ENCODE peak calls at places on chromosome 1, in nine cellular contexts. One of them, this sample, is unnamed.
A peak's percentile ranks its signal among the peaks of the same experiment; 100 is the strongest.

GRCh38 chr1:18998016-18998724 is 41.7 kb upstream of the IFFO2 start:
- DNase-seq in activated CD4-positive, alpha-beta T cell treated with anti-CD3 and anti-CD28 coated beads for 24 hours: no peak
- DNase-seq in SIG-M5: no peak
- DNase-seq in dermis blood vessel endothelial cell: no peak
- DNase-seq in T-helper 2 cell: no peak
- DNase-seq in germinal center: no peak
- DNase-seq in iris pigment epithelial cell: peak; percentile 50
- DNase-seq in uterus: no peak
- DNase-seq in CD8-positive, alpha-beta memory T cell: no peak
- DNase-seq in this sample: no peak

GRCh38 chr1:36387141-36387949 is 1.6 kb upstream of the STK40 start:
- DNase-seq in uterus: peak; percentile 57
- DNase-seq in activated CD4-positive, alpha-beta T cell treated with anti-CD3 and anti-CD28 coated beads for 24 hours: no peak
- DNase-seq in germinal center: no peak
- DNase-seq in T-helper 2 cell: no peak
- DNase-seq in iris pigment epithelial cell: peak; percentile 88
- DNase-seq in SIG-M5: no peak
- DNase-seq in CD8-positive, alpha-beta memory T cell: no peak
- DNase-seq in dermis blood vessel endothelial cell: peak; percentile 76
- DNase-seq in this sample: no peak

GRCh38 chr1:83999316-83999819 is 436 bp upstream of the TTLL7 start:
- DNase-seq in germinal center: peak; percentile 42
- DNase-seq in activated CD4-positive, alpha-beta T cell treated with anti-CD3 and anti-CD28 coated beads for 24 hours: no peak
- DNase-seq in CD8-positive, alpha-beta memory T cell: no peak
- DNase-seq in T-helper 2 cell: peak; percentile 11
- DNase-seq in SIG-M5: no peak
- DNase-seq in uterus: peak; percentile 68
- DNase-seq in dermis blood vessel endothelial cell: peak; percentile 73
- DNase-seq in iris pigment epithelial cell: peak; percentile 73
- DNase-seq in this sample: peak; percentile 70

GRCh38 chr1:43729816-43730463 is 22.6 kb downstream of the ST3GAL3 start:
- DNase-seq in T-helper 2 cell: no peak
- DNase-seq in activated CD4-positive, alpha-beta T cell treated with anti-CD3 and anti-CD28 coated beads for 24 hours: no peak
- DNase-seq in germinal center: no peak
- DNase-seq in uterus: no peak
- DNase-seq in iris pigment epithelial cell: no peak
- DNase-seq in dermis blood vessel endothelial cell: no peak
- DNase-seq in CD8-positive, alpha-beta memory T cell: no peak
- DNase-seq in SIG-M5: no peak
- DNase-seq in this sample: no peak

GRCh38 chr1:207885129-207886032 is 25.5 kb downstream of the CD34 start:
- DNase-seq in dermis blood vessel endothelial cell: peak; percentile 98
- DNase-seq in SIG-M5: no peak
- DNase-seq in T-helper 2 cell: peak; percentile 57
- DNase-seq in iris pigment epithelial cell: peak; percentile 68
- DNase-seq in germinal center: peak; percentile 84
- DNase-seq in CD8-positive, alpha-beta memory T cell: peak; percentile 63
- DNase-seq in activated CD4-positive, alpha-beta T cell treated with anti-CD3 and anti-CD28 coated beads for 24 hours: peak; percentile 62
- DNase-seq in uterus: peak; percentile 86
- DNase-seq in this sample: peak; percentile 80

GRCh38 chr1:41643422-41643821 is 158.9 kb upstream of the EDN2 start:
- DNase-seq in SIG-M5: no peak
- DNase-seq in germinal center: no peak
- DNase-seq in CD8-positive, alpha-beta memory T cell: no peak
- DNase-seq in dermis blood vessel endothelial cell: no peak
- DNase-seq in uterus: no peak
- DNase-seq in iris pigment epithelial cell: no peak
- DNase-seq in activated CD4-positive, alpha-beta T cell treated with anti-CD3 and anti-CD28 coated beads for 24 hours: no peak
- DNase-seq in T-helper 2 cell: no peak
- DNase-seq in this sample: no peak

GRCh38 chr1:246583448-246584185 is 17.4 kb downstream of the CNST start:
- DNase-seq in dermis blood vessel endothelial cell: peak; percentile 66
- DNase-seq in SIG-M5: no peak
- DNase-seq in iris pigment epithelial cell: peak; percentile 75
- DNase-seq in uterus: no peak
- DNase-seq in germinal center: no peak
- DNase-seq in CD8-positive, alpha-beta memory T cell: no peak
- DNase-seq in T-helper 2 cell: no peak
- DNase-seq in activated CD4-positive, alpha-beta T cell treated with anti-CD3 and anti-CD28 coated beads for 24 hours: no peak
- DNase-seq in this sample: no peak

GRCh38 chr1:13863701-13864100 is 163.7 kb downstream of the PRDM2 start:
- DNase-seq in T-helper 2 cell: no peak
- DNase-seq in CD8-positive, alpha-beta memory T cell: no peak
- DNase-seq in uterus: no peak
- DNase-seq in SIG-M5: no peak
- DNase-seq in germinal center: no peak
- DNase-seq in activated CD4-positive, alpha-beta T cell treated with anti-CD3 and anti-CD28 coated beads for 24 hours: no peak
- DNase-seq in dermis blood vessel endothelial cell: no peak
- DNase-seq in iris pigment epithelial cell: no peak
- DNase-seq in this sample: no peak